ENCODE peak calls at places on chromosome 20, in ten cellular contexts. One of them, this sample, is unnamed.

GRCh38 chr20:16555754-16556153 is 17.5 kb downstream of the KIF16B start:
- DNase-seq in upper lobe of left lung: no peak
- DNase-seq in lower leg skin: no peak
- DNase-seq in IMR-90: no peak
- DNase-seq in K562: no peak
- DNase-seq in body of pancreas: no peak
- DNase-seq in uterus: no peak
- DNase-seq in prostate gland: no peak
- DNase-seq in ovary: no peak
- DNase-seq in HepG2: no peak
- DNase-seq in this sample: no peak

GRCh38 chr20:50248104-50248631 is 57.5 kb downstream of the CEBPB start:
- DNase-seq in upper lobe of left lung: no peak
- DNase-seq in lower leg skin: no peak
- DNase-seq in IMR-90: peak
- DNase-seq in K562: peak
- DNase-seq in body of pancreas: no peak
- DNase-seq in uterus: no peak
- DNase-seq in prostate gland: no peak
- DNase-seq in ovary: no peak
- DNase-seq in HepG2: no peak
- DNase-seq in this sample: peak

GRCh38 chr20:3483784-3484183 is 13.0 kb downstream of the ATRN start:
- DNase-seq in upper lobe of left lung: no peak
- DNase-seq in lower leg skin: no peak
- DNase-seq in IMR-90: peak
- DNase-seq in K562: no peak
- DNase-seq in body of pancreas: no peak
- DNase-seq in uterus: no peak
- DNase-seq in prostate gland: no peak
- DNase-seq in ovary: no peak
- DNase-seq in HepG2: no peak
- DNase-seq in this sample: no peak

GRCh38 chr20:62571667-62572344 is 70.5 kb upstream of the SLCO4A1 start:
- DNase-seq in upper lobe of left lung: no peak
- DNase-seq in lower leg skin: no peak
- DNase-seq in IMR-90: no peak
- DNase-seq in K562: peak
- DNase-seq in body of pancreas: no peak
- DNase-seq in uterus: no peak
- DNase-seq in prostate gland: no peak
- DNase-seq in ovary: no peak
- DNase-seq in HepG2: peak
- DNase-seq in this sample: no peak

GRCh38 chr20:32329817-32330554 is 28.1 kb upstream of the ASXL1 start:
- DNase-seq in upper lobe of left lung: no peak
- DNase-seq in lower leg skin: no peak
- DNase-seq in IMR-90: no peak
- DNase-seq in K562: no peak
- DNase-seq in body of pancreas: no peak
- DNase-seq in uterus: no peak
- DNase-seq in prostate gland: no peak
- DNase-seq in ovary: no peak
- DNase-seq in HepG2: peak
- DNase-seq in this sample: no peak

GRCh38 chr20:58921564-58921963 is 59.5 kb upstream of the NELFCD start:
- DNase-seq in upper lobe of left lung: no peak
- DNase-seq in lower leg skin: no peak
- DNase-seq in IMR-90: no peak
- DNase-seq in K562: peak
- DNase-seq in body of pancreas: no peak
- DNase-seq in uterus: no peak
- DNase-seq in prostate gland: no peak
- DNase-seq in ovary: no peak
- DNase-seq in HepG2: no peak
- DNase-seq in this sample: no peak

GRCh38 chr20:17627101-17627950 is 54.7 kb downstream of the RRBP1 start:
- DNase-seq in upper lobe of left lung: no peak
- DNase-seq in lower leg skin: no peak
- DNase-seq in IMR-90: no peak
- DNase-seq in K562: no peak
- DNase-seq in body of pancreas: no peak
- DNase-seq in uterus: no peak
- DNase-seq in prostate gland: no peak
- DNase-seq in ovary: peak
- DNase-seq in HepG2: no peak
- DNase-seq in this sample: no peak

GRCh38 chr20:38298768-38299288 is 5.1 kb upstream of the BPI start:
- DNase-seq in upper lobe of left lung: peak
- DNase-seq in lower leg skin: peak
- DNase-seq in IMR-90: peak
- DNase-seq in K562: no peak
- DNase-seq in body of pancreas: peak
- DNase-seq in uterus: peak
- DNase-seq in prostate gland: peak
- DNase-seq in ovary: peak
- DNase-seq in HepG2: no peak
- DNase-seq in this sample: no peak

GRCh38 chr20:36745234-36745926 is 510 bp downstream of the NDRG3 start:
- DNase-seq in upper lobe of left lung: peak
- DNase-seq in lower leg skin: no peak
- DNase-seq in IMR-90: no peak
- DNase-seq in K562: peak
- DNase-seq in body of pancreas: peak
- DNase-seq in uterus: peak
- DNase-seq in prostate gland: peak
- DNase-seq in ovary: no peak
- DNase-seq in HepG2: peak
- DNase-seq in this sample: peak

GRCh38 chr20:36744243-36744642 is 1.6 kb downstream of the NDRG3 start:
- DNase-seq in upper lobe of left lung: no peak
- DNase-seq in lower leg skin: no peak
- DNase-seq in IMR-90: no peak
- DNase-seq in K562: no peak
- DNase-seq in body of pancreas: no peak
- DNase-seq in uterus: no peak
- DNase-seq in prostate gland: no peak
- DNase-seq in ovary: no peak
- DNase-seq in HepG2: no peak
- DNase-seq in this sample: no peak

GRCh38 chr20:36744764-36745191 is 1.1 kb downstream of the NDRG3 start:
- DNase-seq in upper lobe of left lung: peak
- DNase-seq in lower leg skin: no peak
- DNase-seq in IMR-90: peak
- DNase-seq in K562: peak
- DNase-seq in body of pancreas: peak
- DNase-seq in uterus: no peak
- DNase-seq in prostate gland: peak
- DNase-seq in ovary: no peak
- DNase-seq in HepG2: no peak
- DNase-seq in this sample: peak

GRCh38 chr20:36742558-36742957 is 3.3 kb downstream of the NDRG3 start:
- DNase-seq in upper lobe of left lung: no peak
- DNase-seq in lower leg skin: no peak
- DNase-seq in IMR-90: no peak
- DNase-seq in K562: no peak
- DNase-seq in body of pancreas: no peak
- DNase-seq in uterus: no peak
- DNase-seq in prostate gland: no peak
- DNase-seq in ovary: no peak
- DNase-seq in HepG2: no peak
- DNase-seq in this sample: no peak

DNA sequence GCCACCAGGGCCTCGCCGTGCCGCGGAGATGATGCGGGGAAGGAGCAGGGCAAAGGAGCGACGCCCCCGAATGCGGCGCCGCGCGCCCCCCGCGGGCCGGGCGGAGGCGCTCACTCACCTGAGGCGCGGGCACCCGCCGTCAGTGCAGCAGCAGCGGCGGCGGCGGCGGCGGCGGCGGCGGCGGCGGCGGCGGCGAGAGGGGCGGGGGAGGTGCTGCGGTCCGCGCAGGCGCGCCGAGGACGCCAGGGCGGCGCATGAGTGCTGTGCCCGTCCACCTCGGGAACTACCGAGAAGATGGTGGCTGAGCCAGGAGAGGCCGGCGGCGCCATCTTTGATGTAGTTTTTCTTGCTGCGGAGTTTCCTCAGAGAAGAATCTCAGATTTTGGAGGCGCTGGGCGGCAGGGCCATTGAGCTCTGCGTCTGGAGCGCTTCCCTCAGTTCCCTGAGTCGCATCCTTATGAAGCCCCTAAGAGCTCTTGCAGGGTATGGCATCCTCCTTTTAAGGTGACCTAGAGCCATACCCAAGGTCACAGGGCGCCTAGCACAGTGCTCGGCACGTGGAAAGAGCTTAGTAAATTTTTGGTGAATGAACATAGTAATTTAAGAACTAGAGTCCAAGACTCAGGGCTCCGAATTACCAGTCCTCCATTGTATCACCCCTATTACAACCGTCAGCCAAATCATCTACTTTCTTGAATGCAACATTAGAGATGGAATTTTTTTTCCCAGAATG is at the start of gene NDRG3:
- DNase-seq in upper lobe of left lung: peak
- DNase-seq in lower leg skin: peak
- DNase-seq in IMR-90: peak
- DNase-seq in K562: peak
- DNase-seq in body of pancreas: peak
- DNase-seq in uterus: peak
- DNase-seq in prostate gland: peak
- DNase-seq in ovary: peak
- DNase-seq in HepG2: peak
- DNase-seq in this sample: peak
- TF ChIP-seq POLR2A in upper lobe of left lung: no peak
- TF ChIP-seq POLR2A in lower leg skin: no peak
- TF ChIP-seq POLR2A in IMR-90: no peak
- TF ChIP-seq POLR2A in K562: peak
- TF ChIP-seq POLR2A in body of pancreas: peak
- TF ChIP-seq POLR2A in uterus: no peak
- TF ChIP-seq POLR2A in prostate gland: no peak
- TF ChIP-seq POLR2A in ovary: no peak
- TF ChIP-seq POLR2A in HepG2: peak
- TF ChIP-seq POLR2A in this sample: peak

DNA sequence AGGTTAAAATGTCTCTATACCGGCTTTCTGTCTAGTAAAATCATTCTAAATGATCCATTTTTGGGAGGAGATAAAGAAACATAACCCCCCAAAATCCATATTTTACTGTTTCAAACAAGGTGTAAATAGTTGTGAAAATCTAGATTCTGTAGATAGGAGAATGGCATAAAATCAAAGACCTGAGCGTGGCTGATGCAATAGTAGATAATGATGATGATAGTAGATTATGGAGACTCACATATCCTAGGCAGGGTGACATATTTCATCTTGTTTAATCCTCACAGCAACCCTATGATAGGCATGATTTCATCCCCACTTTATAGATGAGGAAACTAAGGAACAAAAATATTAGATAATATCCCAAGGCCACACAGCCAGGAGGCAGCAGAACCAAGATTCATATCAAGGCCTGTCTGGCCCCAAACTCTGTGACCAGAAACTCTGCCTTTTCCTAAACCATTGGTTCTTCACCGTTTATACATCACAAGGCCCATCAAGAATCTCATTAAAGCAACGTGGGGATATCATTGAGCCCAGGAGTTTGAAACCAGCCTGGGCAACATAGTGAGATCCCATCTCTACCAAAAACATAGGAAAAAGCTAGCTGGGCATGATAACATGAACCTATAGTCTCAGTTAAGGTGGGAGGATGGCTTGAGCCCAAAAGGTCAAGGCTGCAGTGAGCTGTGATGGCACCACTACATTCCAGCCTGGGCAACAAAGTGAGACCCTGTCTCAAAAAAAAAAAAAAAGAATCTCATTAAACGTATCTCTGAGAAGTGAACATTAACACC is 55.6 kb downstream of the BPIFB1 start:
- DNase-seq in upper lobe of left lung: no peak
- DNase-seq in lower leg skin: no peak
- DNase-seq in IMR-90: no peak
- DNase-seq in K562: no peak
- DNase-seq in body of pancreas: no peak
- DNase-seq in uterus: no peak
- DNase-seq in prostate gland: no peak
- DNase-seq in ovary: no peak
- DNase-seq in HepG2: no peak
- DNase-seq in this sample: no peak
- TF ChIP-seq POLR2A in upper lobe of left lung: no peak
- TF ChIP-seq POLR2A in lower leg skin: no peak
- TF ChIP-seq POLR2A in IMR-90: no peak
- TF ChIP-seq POLR2A in K562: no peak
- TF ChIP-seq POLR2A in body of pancreas: no peak
- TF ChIP-seq POLR2A in uterus: no peak
- TF ChIP-seq POLR2A in prostate gland: no peak
- TF ChIP-seq POLR2A in ovary: no peak
- TF ChIP-seq POLR2A in HepG2: no peak
- TF ChIP-seq POLR2A in this sample: no peak

DNA sequence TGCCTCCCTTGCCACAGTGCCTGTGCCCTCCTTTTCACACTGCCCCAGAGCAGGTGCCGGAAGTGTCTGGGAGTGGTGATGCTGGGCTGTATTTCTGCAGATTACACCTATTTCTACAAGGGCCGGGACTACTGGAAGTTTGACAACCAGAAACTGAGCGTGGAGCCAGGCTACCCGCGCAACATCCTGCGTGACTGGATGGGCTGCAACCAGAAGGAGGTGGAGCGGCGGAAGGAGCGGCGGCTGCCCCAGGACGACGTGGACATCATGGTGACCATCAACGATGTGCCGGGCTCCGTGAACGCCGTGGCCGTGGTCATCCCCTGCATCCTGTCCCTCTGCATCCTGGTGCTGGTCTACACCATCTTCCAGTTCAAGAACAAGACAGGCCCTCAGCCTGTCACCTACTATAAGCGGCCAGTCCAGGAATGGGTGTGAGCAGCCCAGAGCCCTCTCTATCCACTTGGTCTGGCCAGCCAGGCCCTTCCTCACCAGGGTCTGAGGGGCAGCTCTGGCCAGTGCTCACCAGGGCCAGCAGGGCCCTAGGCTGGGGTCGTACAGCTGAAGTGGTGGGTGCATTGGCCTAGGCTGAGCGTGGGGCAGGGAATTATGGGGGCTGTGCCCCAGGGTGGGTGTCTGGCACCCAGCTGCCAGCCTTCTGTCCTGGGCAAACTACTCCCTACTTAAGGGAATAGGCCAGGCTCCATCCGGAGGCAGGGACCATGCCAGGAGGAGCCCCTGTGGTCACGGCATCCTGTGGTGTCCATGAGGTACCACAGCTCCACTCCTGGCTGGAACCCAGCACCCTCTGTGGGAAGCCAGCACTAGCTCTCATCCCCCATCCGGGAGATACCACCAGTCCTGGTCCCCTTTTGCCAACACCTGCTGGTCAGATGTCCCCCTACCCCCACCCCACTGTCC is 3.5 kb downstream of the MMP24OS start:
- DNase-seq in upper lobe of left lung: no peak
- DNase-seq in lower leg skin: no peak
- DNase-seq in IMR-90: no peak
- DNase-seq in K562: no peak
- DNase-seq in body of pancreas: no peak
- DNase-seq in uterus: no peak
- DNase-seq in prostate gland: no peak
- DNase-seq in ovary: no peak
- DNase-seq in HepG2: no peak
- DNase-seq in this sample: no peak
- TF ChIP-seq POLR2A in upper lobe of left lung: no peak
- TF ChIP-seq POLR2A in lower leg skin: no peak
- TF ChIP-seq POLR2A in IMR-90: no peak
- TF ChIP-seq POLR2A in K562: no peak
- TF ChIP-seq POLR2A in body of pancreas: no peak
- TF ChIP-seq POLR2A in uterus: no peak
- TF ChIP-seq POLR2A in prostate gland: no peak
- TF ChIP-seq POLR2A in ovary: no peak
- TF ChIP-seq POLR2A in HepG2: peak
- TF ChIP-seq POLR2A in this sample: no peak

GRCh38 chr20:24737212-24737850 is 211.7 kb upstream of the CST7 start:
- DNase-seq in upper lobe of left lung: no peak
- DNase-seq in lower leg skin: peak
- DNase-seq in IMR-90: no peak
- DNase-seq in K562: no peak
- DNase-seq in body of pancreas: no peak
- DNase-seq in uterus: no peak
- DNase-seq in prostate gland: no peak
- DNase-seq in ovary: no peak
- DNase-seq in HepG2: no peak
- DNase-seq in this sample: no peak
- TF ChIP-seq POLR2A in upper lobe of left lung: no peak
- TF ChIP-seq POLR2A in lower leg skin: no peak
- TF ChIP-seq POLR2A in IMR-90: no peak
- TF ChIP-seq POLR2A in K562: no peak
- TF ChIP-seq POLR2A in body of pancreas: no peak
- TF ChIP-seq POLR2A in uterus: no peak
- TF ChIP-seq POLR2A in prostate gland: no peak
- TF ChIP-seq POLR2A in ovary: no peak
- TF ChIP-seq POLR2A in HepG2: no peak
- TF ChIP-seq POLR2A in this sample: no peak